ENCODE peak calls at places on chromosomes 12 and 14, in nine cellular contexts. G is HFFc6, M is gastrocnemius medialis, H is neural crest cell, T is suprapubic skin, B is IMR-90, A is fibroblast of lung, V is cardiac muscle cell, C is ovary. I is an unnamed sample.

GRCh38 chr14:81416233-81416927 is 16.3 kb upstream of the STON2 start:
- DNase-seq in G (no peak), M (no peak), H (no peak), T (no peak), B (no peak), A (no peak), V (no peak), C (no peak), I (no peak)

GRCh38 chr12:113259499-113259953 is 38.3 kb downstream of the TPCN1 start:
- DNase-seq in G (peak; percentile 3), M (peak; percentile 97), H (no peak), T (peak; percentile 94), B (no peak), A (no peak), V (no peak), C (peak; percentile 80), I (peak; percentile 75)

GRCh38 chr14:68312884-68313725 is 479.8 kb downstream of the ZFP36L1 start:
- DNase-seq in G (no peak), M (no peak), H (no peak), T (no peak), B (no peak), A (no peak), V (no peak), C (no peak), I (no peak)

GRCh38 chr14:34766611-34767010 is 52.2 kb upstream of the CFL2 start:
- DNase-seq in G (peak; percentile 19), M (no peak), H (no peak), T (no peak), B (peak; percentile 10), A (peak; percentile 26), V (no peak), C (no peak), I (peak; percentile 65)

GRCh38 chr14:55451398-55451797 is 11.0 kb upstream of the TBPL2 start:
- DNase-seq in G (no peak), M (no peak), H (no peak), T (no peak), B (peak; percentile 25), A (no peak), V (no peak), C (no peak), I (no peak)

GRCh38 chr14:101731187-101732080 is 30.1 kb upstream of the PPP2R5C start:
- DNase-seq in G (peak; percentile 58), M (peak; percentile 30), H (no peak), T (peak; percentile 86), B (peak; percentile 41), A (peak; percentile 84), V (no peak), C (no peak), I (peak; percentile 70)

GRCh38 chr14:21043387-21044105 is 1.4 kb downstream of the RNASE7 start:
- DNase-seq in G (no peak), M (no peak), H (no peak), T (no peak), B (no peak), A (no peak), V (no peak), C (no peak), I (no peak)

GRCh38 chr12:124392991-124393790 is 98.3 kb downstream of the RFLNA start:
- DNase-seq in G (peak; percentile 62), M (peak; percentile 97), H (no peak), T (peak; percentile 90), B (peak; percentile 58), A (peak; percentile 69), V (no peak), C (peak; percentile 93), I (peak; percentile 75)

DNA sequence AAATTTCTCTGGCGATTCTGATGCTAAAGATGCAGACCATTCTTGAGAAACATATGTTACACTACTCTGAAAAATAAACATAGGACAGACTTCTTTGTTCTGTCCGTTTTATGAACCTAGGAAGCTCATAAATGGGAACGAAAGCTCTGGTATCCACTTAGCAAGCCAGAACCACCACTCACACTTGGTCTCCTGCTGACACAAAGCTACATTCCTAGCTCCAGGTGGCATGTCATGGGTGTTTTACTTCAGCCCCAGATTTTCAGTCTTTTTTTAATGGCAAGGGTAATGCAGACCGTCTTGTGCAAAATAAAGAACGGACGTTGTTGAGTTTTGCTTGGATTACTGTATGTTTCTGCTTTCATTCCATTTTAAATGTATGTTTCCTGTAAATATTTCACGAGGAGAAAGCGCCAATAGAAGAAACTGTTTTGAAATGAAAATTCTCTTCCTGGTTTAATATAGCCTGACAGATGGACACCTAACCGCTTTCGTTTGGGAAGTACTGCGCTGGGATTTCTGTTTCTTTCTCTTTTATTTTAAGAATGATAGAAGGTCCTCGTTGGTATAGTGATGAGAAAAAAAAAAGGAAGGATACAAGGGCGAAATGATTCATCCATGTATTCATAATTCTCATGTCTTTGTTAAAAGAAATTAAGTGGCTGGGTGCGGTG is 820 bp upstream of the COQ5 start:
- DNase-seq in G (peak; percentile 42), M (no peak), H (no peak), T (no peak), B (peak; percentile 33), A (peak; percentile 57), V (peak; percentile 55), C (no peak), I (peak; percentile 62)
- TF ChIP-seq CTCF in G (peak; percentile 14), M (no peak), H (no peak), T (no peak), B (no peak), A (no peak), V (no peak), C (no peak), I (no peak)

DNA sequence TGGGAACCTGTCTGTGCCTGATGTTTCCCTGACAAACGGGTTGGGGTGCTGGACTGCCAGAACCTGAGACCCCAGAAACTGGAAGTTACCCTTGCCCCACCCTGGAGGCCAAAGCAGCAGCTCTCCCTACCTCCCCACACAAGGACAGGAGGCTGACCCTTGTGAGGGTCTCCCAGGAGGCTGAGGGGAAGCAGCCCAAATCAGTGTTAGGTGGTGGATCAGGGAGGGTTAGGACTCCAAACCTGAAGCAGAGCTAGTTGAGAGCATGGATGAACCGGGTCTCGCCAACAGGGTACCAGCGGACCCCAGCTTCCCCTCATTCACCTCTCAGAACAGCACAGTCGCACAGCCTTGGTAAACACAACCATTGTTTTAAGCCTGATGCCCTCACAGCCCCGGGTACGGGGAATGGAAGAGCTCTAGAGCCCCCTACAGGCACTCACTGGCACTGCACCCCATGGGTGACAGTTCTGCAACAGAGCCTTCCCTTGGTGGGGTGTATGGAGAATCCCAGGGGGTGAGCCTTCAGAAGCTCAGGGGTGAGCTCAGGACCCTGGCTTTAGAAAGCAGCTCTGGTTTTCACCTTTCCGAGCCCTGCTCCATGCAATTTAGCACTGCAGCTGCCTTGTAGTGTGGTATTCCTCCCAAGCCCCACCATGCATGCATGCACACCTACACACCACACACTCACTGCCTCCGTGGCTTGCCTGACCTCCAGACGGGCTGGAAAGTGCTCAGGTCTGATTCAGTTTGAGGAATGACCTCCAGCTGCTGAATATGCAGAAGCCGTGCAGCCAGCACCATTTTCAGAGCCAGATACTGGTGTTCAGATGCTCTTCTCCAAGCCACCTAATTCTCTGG is 11.2 kb downstream of the ESRRB start:
- DNase-seq in G (peak; percentile 45), M (peak; percentile 56), H (peak; percentile 87), T (peak; percentile 71), B (peak; percentile 51), A (peak; percentile 34), V (peak; percentile 82), C (no peak), I (peak; percentile 41)
- TF ChIP-seq CTCF in G (peak; percentile 98), M (peak; percentile 86), H (peak; percentile 96), T (peak; percentile 25), B (peak; percentile 87), A (peak; percentile 99), V (peak; percentile 100), C (no peak), I (peak; percentile 99)

GRCh38 chr14:90903101-90903500 is 86.9 kb upstream of the TTC7B start:
- DNase-seq in G (peak; percentile 47), M (peak; percentile 25), H (peak; percentile 45), T (no peak), B (peak; percentile 53), A (peak; percentile 36), V (peak; percentile 68), C (peak; percentile 40), I (peak; percentile 35)

GRCh38 chr14:90905531-90905930 is 89.3 kb upstream of the TTC7B start:
- DNase-seq in G (no peak), M (no peak), H (no peak), T (no peak), B (no peak), A (no peak), V (no peak), C (no peak), I (no peak)

GRCh38 chr14:90911121-90911520 is 94.9 kb upstream of the TTC7B start:
- DNase-seq in G (no peak), M (no peak), H (no peak), T (no peak), B (no peak), A (no peak), V (no peak), C (no peak), I (no peak)

DNA sequence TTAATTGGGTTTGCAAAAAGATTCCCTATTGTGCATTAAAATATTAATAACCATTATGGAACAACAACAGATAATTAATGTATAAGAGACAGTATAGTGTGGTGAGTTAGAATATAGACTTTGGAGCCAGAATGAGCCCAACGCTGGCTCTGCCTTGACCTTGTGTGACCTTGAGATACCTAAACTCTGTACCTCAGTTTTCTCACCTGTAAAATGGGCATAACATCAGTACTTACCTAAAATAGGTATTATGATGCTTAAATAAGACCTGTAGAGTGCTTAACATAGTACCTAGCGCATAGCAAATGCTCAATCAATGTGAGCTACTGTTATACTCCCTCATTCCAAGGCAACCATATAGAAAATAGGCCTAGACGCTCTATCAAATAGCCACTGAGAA is 90.9 kb upstream of the TTC7B start:
- DNase-seq in G (no peak), M (no peak), H (no peak), T (no peak), B (no peak), A (no peak), V (no peak), C (no peak), I (no peak)
- TF ChIP-seq CTCF in G (no peak), M (no peak), H (no peak), T (no peak), B (no peak), A (no peak), V (no peak), C (no peak), I (no peak)

GRCh38 chr12:52381206-52381605 is 4.2 kb downstream of the KRT84 start:
- DNase-seq in G (no peak), M (no peak), H (no peak), T (no peak), B (no peak), A (no peak), V (no peak), C (no peak), I (no peak)

GRCh38 chr12:52385226-52385702 is at the start of gene KRT84:
- DNase-seq in G (no peak), M (no peak), H (no peak), T (no peak), B (no peak), A (no peak), V (no peak), C (no peak), I (no peak)

GRCh38 chr12:52382854-52383253 is 2.6 kb downstream of the KRT84 start:
- DNase-seq in G (no peak), M (no peak), H (no peak), T (no peak), B (no peak), A (no peak), V (no peak), C (no peak), I (no peak)

GRCh38 chr12:52380271-52380694 is 5.2 kb downstream of the KRT84 start:
- DNase-seq in G (peak; percentile 26), M (no peak), H (peak; percentile 27), T (no peak), B (no peak), A (no peak), V (peak; percentile 48), C (no peak), I (peak; percentile 30)

DNA sequence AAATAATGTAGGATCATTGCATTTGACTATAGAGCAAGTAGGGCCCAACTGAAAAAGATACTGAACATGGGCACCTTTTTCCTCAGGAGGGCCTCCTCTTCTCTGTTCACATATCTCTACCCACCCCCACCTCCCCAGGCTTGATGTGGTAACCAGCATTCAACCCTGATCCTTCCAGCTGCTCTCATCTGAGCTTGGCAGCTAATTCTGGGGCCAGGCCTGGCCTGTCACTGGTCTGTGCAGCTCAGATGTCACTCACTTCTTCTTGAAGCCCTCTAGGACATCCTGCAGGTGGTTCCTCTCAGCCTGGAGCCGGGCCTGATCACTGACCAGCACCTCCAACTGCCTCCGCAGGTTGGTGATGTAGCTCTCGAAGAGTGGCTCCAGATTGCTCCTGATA is 2.1 kb downstream of the KRT84 start:
- DNase-seq in G (no peak), M (no peak), H (no peak), T (no peak), B (no peak), A (no peak), V (no peak), C (no peak), I (no peak)
- TF ChIP-seq CTCF in G (no peak), M (no peak), H (no peak), T (no peak), B (no peak), A (no peak), V (no peak), C (no peak), I (no peak)